ENCODE peak calls at places on chromosomes 12 and 14, in four cellular contexts. V is activated CD4-positive, alpha-beta T cell treated with anti-CD3 and anti-CD28 coated beads for 4 hours; J is NCI-H1105; N is HEK293T. I is an unnamed sample.

GRCh38 chr12:41310367-41310766 is 122.2 kb downstream of the PDZRN4 start:
- DNase-seq in V (no peak), J (no peak), N (no peak), I (no peak)

GRCh38 chr12:113103756-113104450 is 31.7 kb downstream of the RASAL1 start:
- DNase-seq in V (peak), J (no peak), N (no peak), I (peak)

GRCh38 chr12:112894128-112894527 is 12.6 kb upstream of the OAS1 start:
- DNase-seq in V (no peak), J (no peak), N (no peak), I (no peak)

GRCh38 chr14:69008411-69008810 is 29.3 kb upstream of the ACTN1 start:
- DNase-seq in V (no peak), J (peak), N (peak), I (no peak)

GRCh38 chr12:24505366-24506025 is 443.4 kb downstream of the BCAT1 start:
- DNase-seq in V (no peak), J (no peak), N (no peak), I (no peak)

GRCh38 chr14:52346778-52347177 is 32.7 kb downstream of the PTGER2 start:
- DNase-seq in V (no peak), J (no peak), N (no peak), I (no peak)

GRCh38 chr12:132812631-132813305 is 15.9 kb downstream of the GOLGA3 start:
- DNase-seq in V (no peak), J (no peak), N (no peak), I (no peak)

GRCh38 chr14:55571125-55571889 is 8.7 kb upstream of the KTN1 start:
- DNase-seq in V (no peak), J (no peak), N (no peak), I (no peak)

GRCh38 chr14:30214456-30215090 is 286.9 kb upstream of the PRKD1 start:
- DNase-seq in V (no peak), J (peak), N (peak), I (no peak)

GRCh38 chr14:55412686-55413085 is 1.1 kb upstream of the ATG14 start:
- DNase-seq in V (no peak), J (no peak), N (no peak), I (no peak)

GRCh38 chr12:31250179-31250578 is 75.8 kb downstream of the SINHCAF start:
- DNase-seq in V (no peak), J (no peak), N (no peak), I (no peak)

I was measured in caudate nucleus.